ENCODE peak calls at places on chromosomes 3 and 15, in six cellular contexts. K is BJ; R is fibroblast of the aortic adventitia; P is heart left ventricle; S is right lobe of liver; W is CD8-positive, alpha-beta T cell. V is an unnamed sample.
A peak's percentile ranks its signal among the peaks of the same experiment; 100 is the strongest.

GRCh38 chr3:55169608-55170010 is 241.8 kb upstream of the LRTM1 start:
- DNase-seq in W (no peak), K (peak; percentile 100), P (no peak), R (peak; percentile 97), S (no peak), V (peak; percentile 100)

GRCh38 chr15:31605467-31605931 is 278.9 kb downstream of the KLF13 start:
- DNase-seq in R (peak; percentile 40), W (no peak), S (no peak), P (no peak), K (no peak), V (peak; percentile 25)

GRCh38 chr15:88234711-88235110 is 21.8 kb downstream of the NTRK3 start:
- DNase-seq in R (no peak), K (no peak), S (no peak), P (no peak), W (no peak), V (no peak)

GRCh38 chr3:177929310-177929709 is 606.9 kb upstream of the KCNMB2 start:
- DNase-seq in W (no peak), K (no peak), S (no peak), P (no peak), R (peak; percentile 10), V (peak; percentile 69)

GRCh38 chr3:50275996-50276761 is 2.7 kb upstream of the LSMEM2 start:
- DNase-seq in W (no peak), K (no peak), S (no peak), P (no peak), R (no peak), V (no peak)

GRCh38 chr3:94811836-94812235 is 749.0 kb downstream of the NSUN3 start:
- DNase-seq in R (no peak), W (no peak), S (no peak), P (no peak), K (no peak), V (no peak)

GRCh38 chr3:167684389-167684993 is 30.7 kb upstream of the WDR49 start:
- DNase-seq in R (peak; percentile 73), P (no peak), S (no peak), K (peak; percentile 3), W (no peak), V (peak; percentile 68)

GRCh38 chr15:83372434-83372873 is 74.7 kb upstream of the SH3GL3 start:
- DNase-seq in R (no peak), S (no peak), W (no peak), K (no peak), P (no peak), V (no peak)

GRCh38 chr3:65828706-65829105 is 210.0 kb downstream of the MAGI1 start:
- DNase-seq in P (no peak), S (no peak), R (no peak), W (no peak), K (no peak), V (peak; percentile 59)

GRCh38 chr3:25663324-25664065 is 1.2 kb downstream of the TOP2B start:
- DNase-seq in K (no peak), W (no peak), P (no peak), R (peak; percentile 33), S (peak; percentile 31), V (peak; percentile 25)

GRCh38 chr3:172171396-172172075 is 132.2 kb downstream of the FNDC3B start:
- DNase-seq in P (no peak), K (no peak), S (no peak), R (peak; percentile 50), W (no peak), V (no peak)

GRCh38 chr3:64502284-64502683 is 185.5 kb downstream of the ADAMTS9 start:
- DNase-seq in R (peak; percentile 26), P (no peak), K (no peak), S (no peak), W (no peak), V (peak; percentile 57)

GRCh38 chr3:53794597-53794996 is 51.6 kb downstream of the CHDH start:
- DNase-seq in P (no peak), K (no peak), S (no peak), W (no peak), R (peak; percentile 42), V (peak; percentile 64)

GRCh38 chr15:68298882-68299381 is 21.4 kb downstream of the FEM1B start:
- DNase-seq in W (peak; percentile 46), S (no peak), P (no peak), R (peak; percentile 47), K (no peak), V (peak; percentile 52)

GRCh38 chr15:71120428-71120944 is 5.2 kb downstream of the THSD4 start:
- DNase-seq in W (no peak), K (no peak), S (no peak), R (no peak), P (no peak), V (no peak)

GRCh38 chr3:52058111-52058510 is 1.7 kb upstream of the DUSP7 start:
- DNase-seq in S (no peak), P (no peak), W (no peak), R (no peak), K (no peak), V (no peak)

GRCh38 chr3:33144433-33144832 is 30.6 kb downstream of the CRTAP start:
- DNase-seq in R (no peak), P (no peak), K (no peak), S (no peak), W (no peak), V (no peak)

GRCh38 chr3:13219077-13219901 is 146.1 kb upstream of the IQSEC1 start:
- DNase-seq in S (peak; percentile 80), R (no peak), W (no peak), K (no peak), P (no peak), V (no peak)

GRCh38 chr3:100725935-100726334 is 16.6 kb downstream of the TFG start:
- DNase-seq in S (peak; percentile 24), P (no peak), W (no peak), R (no peak), K (no peak), V (no peak)

GRCh38 chr3:85808750-85809149 is 850.0 kb downstream of the CADM2 start:
- DNase-seq in W (no peak), S (no peak), K (no peak), P (no peak), R (no peak), V (no peak)

GRCh38 chr3:177484206-177484605 is 286.9 kb upstream of the TBL1XR1 start:
- DNase-seq in W (no peak), S (no peak), R (peak; percentile 41), P (no peak), K (no peak), V (no peak)

GRCh38 chr3:143119009-143119914 is at the start of gene CHST2:
- DNase-seq in P (peak; percentile 87), K (no peak), R (peak; percentile 69), S (peak; percentile 82), W (peak; percentile 80), V (peak; percentile 72)

GRCh38 chr3:45640724-45641361 is 46.3 kb downstream of the LIMD1 start:
- DNase-seq in P (no peak), S (no peak), K (no peak), R (no peak), W (no peak), V (no peak)

GRCh38 chr3:182393830-182394367 is 399.4 kb upstream of the ATP11B start:
- DNase-seq in S (no peak), K (no peak), P (no peak), W (no peak), R (no peak), V (no peak)

GRCh38 chr3:58962816-58963215 is 87.0 kb downstream of the CFAP20DC start:
- DNase-seq in R (peak; percentile 58), S (no peak), K (no peak), P (no peak), W (no peak), V (peak; percentile 57)

GRCh38 chr3:12193485-12194165 is 34.9 kb upstream of the TIMP4 start:
- DNase-seq in W (no peak), S (peak; percentile 34), P (no peak), K (peak; percentile 95), R (peak; percentile 99), V (peak; percentile 100)

GRCh38 chr3:52270252-52270754 is 8.1 kb downstream of the WDR82 start:
- DNase-seq in P (no peak), R (no peak), W (no peak), K (no peak), S (no peak), V (no peak)

GRCh38 chr15:95884276-95884675 is 446.2 kb upstream of the NR2F2 start:
- DNase-seq in W (no peak), R (no peak), S (no peak), K (peak; percentile 92), P (no peak), V (peak; percentile 70)

GRCh38 chr3:57694146-57694545 is 1.3 kb upstream of the DENND6A start:
- DNase-seq in W (no peak), K (no peak), P (no peak), R (no peak), S (no peak), V (no peak)
- H3K4me3 ChIP-seq in W (no peak overlapping the region), K (no peak overlapping the region), P (no peak overlapping the region), R (no peak overlapping the region), S (no peak overlapping the region), V (no peak overlapping the region)

DNA sequence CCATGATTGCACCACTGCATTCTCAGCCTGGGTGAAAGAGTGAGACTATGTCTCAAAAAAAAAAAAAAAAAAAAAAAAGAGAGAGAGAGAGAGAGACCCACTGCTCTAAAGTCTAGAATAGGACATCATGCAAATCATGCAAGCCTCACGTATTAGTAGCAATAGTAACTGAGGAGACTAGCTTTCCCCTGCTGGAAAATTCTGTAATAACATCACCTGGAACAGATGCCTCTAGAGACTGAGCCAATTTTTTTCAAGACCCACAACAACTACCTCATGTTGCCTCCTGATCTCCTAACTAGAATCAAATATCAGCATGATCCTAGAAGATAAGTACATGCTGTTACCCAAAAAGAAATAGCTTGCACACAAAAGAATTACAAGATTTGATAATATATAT is 461.9 kb downstream of the AGBL1 start:
- DNase-seq in P (no peak), S (no peak), W (no peak), R (no peak), K (no peak), V (no peak)
- TF ChIP-seq CTCF in P (no peak), S (no peak), W (no peak), R (no peak), K (no peak), V (no peak)

GRCh38 chr3:129211772-129212171 is 28.1 kb upstream of the CNBP start:
- DNase-seq in R (peak; percentile 89), K (no peak), S (peak; percentile 76), P (peak; percentile 72), W (no peak), V (peak; percentile 93)
- H3K4me3 ChIP-seq in R (no peak overlapping the region), K (no peak overlapping the region), S (peak overlapping the region; percentile 2), P (no peak overlapping the region), W (no peak overlapping the region), V (no peak overlapping the region)

DNA sequence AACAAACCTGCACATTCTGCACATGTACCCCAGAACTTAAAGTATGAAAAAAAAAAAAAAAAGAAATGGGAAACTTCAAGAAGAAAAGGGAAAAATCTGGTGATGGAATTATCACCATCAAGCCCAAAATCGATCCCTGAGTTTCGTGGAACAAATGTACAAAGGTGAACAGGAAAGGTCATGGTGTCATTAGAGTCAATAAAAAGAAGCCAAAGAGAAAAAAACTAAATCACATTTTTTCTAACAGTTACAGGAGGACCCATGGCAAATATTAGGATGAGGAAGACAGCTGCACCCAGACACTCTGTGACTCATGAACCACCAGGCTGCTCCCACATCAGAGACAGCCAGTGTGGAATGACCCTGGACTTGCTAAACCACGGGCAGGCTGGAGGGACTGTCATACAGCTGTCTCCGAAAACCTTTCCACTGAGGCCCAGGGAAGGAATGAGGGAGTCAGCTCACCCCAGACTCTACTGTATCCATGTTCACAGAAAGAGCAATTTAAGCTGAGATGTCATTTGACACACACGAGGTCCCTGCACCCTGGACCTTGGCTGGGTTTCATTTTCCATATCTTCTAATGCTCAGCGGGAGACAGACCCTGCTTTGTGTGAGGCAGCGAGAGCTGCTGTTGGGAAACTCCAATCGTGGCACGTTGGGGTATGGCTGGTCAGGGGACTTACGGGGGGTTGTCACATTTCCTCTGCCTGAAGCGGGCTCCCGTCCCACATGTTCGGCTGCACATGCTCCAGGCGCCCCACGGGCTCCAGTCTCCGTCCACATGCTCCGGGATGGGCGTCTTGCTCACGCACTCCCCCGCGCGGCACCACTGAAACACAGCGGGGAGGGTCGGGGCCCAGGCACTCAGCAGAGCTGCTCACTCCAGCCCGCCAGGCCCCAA is 210.2 kb downstream of the ADAMTS17 start:
- DNase-seq in P (peak; percentile 81), W (no peak), R (no peak), K (no peak), S (peak; percentile 67), V (no peak)
- TF ChIP-seq CTCF in P (peak; percentile 46), W (no peak), R (no peak), K (no peak), S (peak; percentile 40), V (no peak)

V was measured in fibroblast of mammary gland.